ENCODE peak calls at places on chromosomes 1 and 21, in eight cellular contexts. Y is breast epithelium, G is psoas muscle, Z is left ventricle myocardium inferior, P is GM04504, R is D341Med, M is ACHN, B is HT1080. V is an unnamed sample.

GRCh38 chr1:106268070-106268469 is 788.4 kb upstream of the PRMT6 start:
- DNase-seq in G (no peak), R (peak; percentile 41), Y (no peak), M (peak; percentile 22), B (peak; percentile 12), P (no peak), Z (no peak), V (peak; percentile 13)

GRCh38 chr1:206812456-206812855 is 40.2 kb upstream of the IL10 start:
- DNase-seq in M (no peak), G (no peak), B (no peak), P (no peak), Y (no peak), R (no peak), Z (no peak), V (no peak)

GRCh38 chr1:197272791-197273190 is 4.7 kb downstream of the CRB1 start:
- DNase-seq in Y (no peak), B (peak; percentile 6), M (no peak), R (no peak), P (no peak), Z (no peak), G (no peak), V (no peak)

GRCh38 chr1:201325678-201326060 is 42.4 kb downstream of the PKP1 start:
- DNase-seq in M (no peak), Z (no peak), P (no peak), R (no peak), B (no peak), Y (no peak), G (no peak), V (no peak)

GRCh38 chr1:246733706-246734105 is 9.5 kb downstream of the SCCPDH start:
- DNase-seq in B (no peak), R (no peak), Z (no peak), M (no peak), Y (no peak), G (no peak), P (no peak), V (no peak)

GRCh38 chr1:15876357-15876756 is 28.9 kb downstream of the SPEN start:
- DNase-seq in Y (no peak), G (no peak), P (no peak), B (no peak), M (no peak), R (peak; percentile 30), Z (no peak), V (no peak)

GRCh38 chr1:200262326-200262965 is 147.4 kb downstream of the ZNF281 start:
- DNase-seq in Z (no peak), Y (no peak), M (no peak), B (no peak), G (no peak), P (no peak), R (no peak), V (no peak)

GRCh38 chr1:200223207-200223606 is 186.6 kb downstream of the ZNF281 start:
- DNase-seq in Z (no peak), B (no peak), M (no peak), G (no peak), R (no peak), Y (no peak), P (no peak), V (no peak)

GRCh38 chr21:45302082-45303061 is 14.7 kb upstream of the POFUT2 start:
- DNase-seq in B (no peak), M (no peak), Z (peak; percentile 85), Y (no peak), R (no peak), G (peak; percentile 82), P (no peak), V (no peak)

GRCh38 chr1:177526201-177526600 is 355.4 kb downstream of the BRINP2 start:
- DNase-seq in B (no peak), M (no peak), G (no peak), P (no peak), Y (no peak), Z (no peak), R (no peak), V (no peak)

GRCh38 chr1:43238991-43239469 is 30.8 kb upstream of the TMEM125 start:
- DNase-seq in M (no peak), Z (peak; percentile 74), R (no peak), P (no peak), G (no peak), Y (peak; percentile 13), B (no peak), V (no peak)

GRCh38 chr21:39525129-39525528 is 73.4 kb downstream of the SH3BGR start:
- DNase-seq in B (no peak), P (no peak), M (no peak), G (peak; percentile 66), Y (peak; percentile 33), Z (peak; percentile 42), R (no peak), V (no peak)

GRCh38 chr1:230057681-230058565 is 9.1 kb upstream of the GALNT2 start:
- DNase-seq in Y (no peak), B (no peak), G (no peak), Z (no peak), R (no peak), P (no peak), M (no peak), V (no peak)

GRCh38 chr1:54436826-54437225 is 30.6 kb upstream of the SSBP3 start:
- DNase-seq in M (no peak), G (no peak), R (no peak), B (no peak), Y (no peak), Z (no peak), P (no peak), V (no peak)

GRCh38 chr21:29005696-29006095 is 13.0 kb upstream of the LTN1 start:
- DNase-seq in B (peak; percentile 21), G (no peak), P (no peak), Z (no peak), Y (no peak), M (peak; percentile 32), R (no peak), V (no peak)

GRCh38 chr1:184827600-184828368 is 73.1 kb upstream of the EDEM3 start:
- DNase-seq in B (peak; percentile 72), P (no peak), R (no peak), Y (no peak), G (no peak), Z (no peak), M (peak; percentile 86), V (peak; percentile 74)

GRCh38 chr1:66172272-66172671 is 361.7 kb upstream of the SGIP1 start:
- DNase-seq in M (no peak), Z (no peak), Y (no peak), G (no peak), P (no peak), R (no peak), B (no peak), V (no peak)

GRCh38 chr1:207321790-207322530 is 482 bp downstream of the CD55 start:
- DNase-seq in Y (no peak), R (no peak), M (peak; percentile 24), B (peak; percentile 11), Z (no peak), P (no peak), G (no peak), V (peak; percentile 20)

V was measured in Daoy.